ENCODE peak calls at places on chromosomes 2 and 18, in seven cellular contexts. I is endothelial cell of umbilical vein, D is ovary, B is stomach, G is transverse colon, W is adrenal gland, J is spleen. K is an unnamed sample.

GRCh38 chr2:70044290-70045040 is 42.8 kb upstream of the PCBP1 start:
- DNase-seq in I (no peak), D (no peak), B (peak), G (peak), W (no peak), J (peak), K (no peak)

GRCh38 chr2:12539771-12540170 is 177.0 kb upstream of the TRIB2 start:
- DNase-seq in I (no peak), D (no peak), B (no peak), G (no peak), W (no peak), J (no peak), K (no peak)

GRCh38 chr2:238895361-238895882 is 47.5 kb downstream of the TWIST2 start:
- DNase-seq in I (no peak), D (no peak), B (no peak), G (no peak), W (no peak), J (peak), K (no peak)

GRCh38 chr2:30106543-30106942 is 40.3 kb upstream of the YPEL5 start:
- DNase-seq in I (no peak), D (no peak), B (no peak), G (no peak), W (no peak), J (no peak), K (no peak)

GRCh38 chr2:159516241-159516758 is 100.0 kb downstream of the BAZ2B start:
- DNase-seq in I (peak), D (no peak), B (no peak), G (peak), W (no peak), J (no peak), K (no peak)

GRCh38 chr18:901769-902168 is 2.9 kb upstream of the ADCYAP1 start:
- DNase-seq in I (no peak), D (no peak), B (no peak), G (no peak), W (no peak), J (no peak), K (no peak)

GRCh38 chr2:54724560-54725342 is 1.3 kb downstream of the EML6 start:
- DNase-seq in I (no peak), D (peak), B (peak), G (peak), W (peak), J (peak), K (peak)

GRCh38 chr2:169323841-169324240 is 38.5 kb downstream of the LRP2 start:
- DNase-seq in I (no peak), D (no peak), B (no peak), G (no peak), W (no peak), J (no peak), K (no peak)

GRCh38 chr2:35116151-35116550 is 1239.4 kb upstream of the CRIM1 start:
- DNase-seq in I (no peak), D (no peak), B (no peak), G (no peak), W (no peak), J (no peak), K (no peak)

GRCh38 chr2:161946489-161947107 is 127.4 kb downstream of the DPP4 start:
- DNase-seq in I (peak), D (no peak), B (no peak), G (no peak), W (no peak), J (no peak), K (no peak)

GRCh38 chr18:24273596-24273995 is 124.0 kb downstream of the OSBPL1A start:
- DNase-seq in I (no peak), D (no peak), B (no peak), G (peak), W (peak), J (no peak), K (no peak)

GRCh38 chr2:156333951-156334495 is 1.5 kb upstream of the NR4A2 start:
- DNase-seq in I (peak), D (peak), B (peak), G (peak), W (peak), J (peak), K (peak)

GRCh38 chr2:85712849-85713612 is 18.9 kb downstream of the GNLY start:
- DNase-seq in I (peak), D (no peak), B (peak), G (peak), W (no peak), J (no peak), K (peak)

GRCh38 chr18:62957885-62958472 is 242.6 kb downstream of the PHLPP1 start:
- DNase-seq in I (peak), D (no peak), B (peak), G (peak), W (no peak), J (no peak), K (peak)

GRCh38 chr2:138183700-138184099 is 219.4 kb downstream of the HNMT start:
- DNase-seq in I (no peak), D (no peak), B (no peak), G (no peak), W (no peak), J (no peak), K (no peak)

GRCh38 chr2:54454922-54455583 is 1.1 kb upstream of the SPTBN1 start:
- DNase-seq in I (peak), D (peak), B (no peak), G (no peak), W (peak), J (peak), K (peak)

GRCh38 chr2:161976300-161976699 is 97.7 kb downstream of the DPP4 start:
- DNase-seq in I (no peak), D (no peak), B (no peak), G (no peak), W (no peak), J (no peak), K (no peak)

GRCh38 chr2:206783718-206784117 is 18.3 kb downstream of the FASTKD2 start:
- DNase-seq in I (no peak), D (no peak), B (no peak), G (no peak), W (no peak), J (no peak), K (no peak)

GRCh38 chr2:51722311-51722710 is 690.4 kb upstream of the NRXN1 start:
- DNase-seq in I (no peak), D (no peak), B (no peak), G (no peak), W (no peak), J (no peak), K (no peak)

GRCh38 chr2:36535099-36535498 is 62.9 kb downstream of the FEZ2 start:
- DNase-seq in I (no peak), D (no peak), B (no peak), G (no peak), W (no peak), J (no peak), K (no peak)

GRCh38 chr2:75932996-75933395 is 222.3 kb upstream of the GCFC2 start:
- DNase-seq in I (no peak), D (no peak), B (no peak), G (no peak), W (no peak), J (no peak), K (no peak)

GRCh38 chr2:60883896-60884295 is 2.5 kb downstream of the REL start:
- DNase-seq in I (peak), D (no peak), B (no peak), G (no peak), W (no peak), J (no peak), K (no peak)

GRCh38 chr2:234595829-234596228 is 98.9 kb upstream of the ARL4C start:
- DNase-seq in I (no peak), D (no peak), B (no peak), G (no peak), W (no peak), J (no peak), K (no peak)

GRCh38 chr2:230870544-230871360 is 6.0 kb downstream of the ITM2C start:
- DNase-seq in I (no peak), D (no peak), B (peak), G (peak), W (no peak), J (peak), K (no peak)

GRCh38 chr2:236795861-236796219 is 226.2 kb downstream of the ACKR3 start:
- DNase-seq in I (no peak), D (no peak), B (no peak), G (no peak), W (no peak), J (no peak), K (no peak)

GRCh38 chr2:20073462-20073861 is 22.0 kb upstream of the LAPTM4A start:
- DNase-seq in I (no peak), D (no peak), B (no peak), G (no peak), W (no peak), J (no peak), K (no peak)

GRCh38 chr2:55090702-55091101 is 40.5 kb upstream of the RTN4 start:
- DNase-seq in I (no peak), D (no peak), B (no peak), G (no peak), W (no peak), J (no peak), K (no peak)

GRCh38 chr2:100978582-100979051 is 23.5 kb upstream of the RPL31 start:
- DNase-seq in I (peak), D (no peak), B (no peak), G (peak), W (no peak), J (no peak), K (no peak)

GRCh38 chr2:160427629-160428424 is 65.8 kb downstream of the RBMS1 start:
- DNase-seq in I (peak), D (no peak), B (no peak), G (peak), W (no peak), J (peak), K (no peak)

GRCh38 chr2:170314744-170315447 is 136.9 kb downstream of the MYO3B start:
- DNase-seq in I (no peak), D (no peak), B (no peak), G (no peak), W (no peak), J (no peak), K (no peak)

GRCh38 chr18:62505669-62506494 is 16.9 kb upstream of the ZCCHC2 start:
- DNase-seq in I (peak), D (no peak), B (no peak), G (no peak), W (no peak), J (peak), K (no peak)

GRCh38 chr2:72963423-72964145 is 46.3 kb downstream of the EMX1 start:
- DNase-seq in I (peak), D (no peak), B (no peak), G (no peak), W (no peak), J (no peak), K (no peak)

GRCh38 chr2:64599469-64599868 is 54.2 kb downstream of the SERTAD2 start:
- DNase-seq in I (peak), D (no peak), B (peak), G (peak), W (peak), J (no peak), K (peak)

GRCh38 chr2:225040862-225041209 is 1.4 kb downstream of the DOCK10 start:
- DNase-seq in I (no peak), D (peak), B (no peak), G (peak), W (peak), J (peak), K (no peak)

GRCh38 chr2:225041871-225042799 is at the start of gene DOCK10:
- DNase-seq in I (peak), D (peak), B (peak), G (peak), W (peak), J (peak), K (peak)

GRCh38 chr2:225042800-225043167 is 516 bp upstream of the DOCK10 start:
- DNase-seq in I (no peak), D (no peak), B (no peak), G (no peak), W (no peak), J (no peak), K (no peak)

GRCh38 chr2:225038076-225038571 is 4.1 kb downstream of the DOCK10 start:
- DNase-seq in I (no peak), D (no peak), B (no peak), G (no peak), W (no peak), J (no peak), K (no peak)

GRCh38 chr2:225041210-225041870 is 928 bp downstream of the DOCK10 start:
- DNase-seq in I (peak), D (peak), B (peak), G (peak), W (peak), J (peak), K (no peak)
- TF ChIP-seq POLR2A in I (no peak), D (no peak), B (no peak), G (no peak), W (no peak), J (no peak), K (no peak)

DNA sequence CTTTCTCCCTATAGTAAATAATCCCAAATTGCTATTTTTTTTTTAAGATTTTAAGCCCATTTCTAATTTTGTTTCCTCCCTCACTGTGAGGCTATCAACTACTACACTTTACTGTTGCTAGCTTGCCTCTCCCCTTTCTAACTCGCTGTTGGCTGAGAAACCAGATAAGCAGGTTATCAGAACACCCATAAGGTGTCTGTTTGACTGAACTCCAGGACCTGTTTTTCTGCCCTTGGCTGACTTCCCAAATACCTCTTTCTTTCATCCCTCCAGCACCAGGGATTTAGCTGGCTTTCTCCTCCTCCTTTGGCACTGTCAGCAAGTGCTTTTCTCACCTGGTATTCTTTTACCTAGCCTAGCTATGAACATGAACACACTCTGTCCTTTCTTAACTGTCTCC is 11.1 kb downstream of the TRAK2 start:
- DNase-seq in I (no peak), D (no peak), B (peak), G (peak), W (no peak), J (no peak), K (peak)
- H3K27ac ChIP-seq in I (no peak), D (no peak), B (no peak), G (peak), W (no peak), J (no peak), K (peak)

GRCh38 chr2:226798422-226799210 is 1.0 kb downstream of the IRS1 start:
- DNase-seq in I (no peak), D (peak), B (peak), G (peak), W (peak), J (peak), K (peak)

GRCh38 chr2:226797989-226798421 is 1.6 kb downstream of the IRS1 start:
- DNase-seq in I (no peak), D (no peak), B (peak), G (no peak), W (peak), J (peak), K (no peak)

GRCh38 chr2:226800941-226801784 is 1.5 kb upstream of the IRS1 start:
- DNase-seq in I (peak), D (peak), B (peak), G (peak), W (peak), J (peak), K (peak)

GRCh38 chr2:226799976-226800940 is 638 bp upstream of the IRS1 start:
- DNase-seq in I (no peak), D (peak), B (peak), G (peak), W (peak), J (no peak), K (peak)

DNA sequence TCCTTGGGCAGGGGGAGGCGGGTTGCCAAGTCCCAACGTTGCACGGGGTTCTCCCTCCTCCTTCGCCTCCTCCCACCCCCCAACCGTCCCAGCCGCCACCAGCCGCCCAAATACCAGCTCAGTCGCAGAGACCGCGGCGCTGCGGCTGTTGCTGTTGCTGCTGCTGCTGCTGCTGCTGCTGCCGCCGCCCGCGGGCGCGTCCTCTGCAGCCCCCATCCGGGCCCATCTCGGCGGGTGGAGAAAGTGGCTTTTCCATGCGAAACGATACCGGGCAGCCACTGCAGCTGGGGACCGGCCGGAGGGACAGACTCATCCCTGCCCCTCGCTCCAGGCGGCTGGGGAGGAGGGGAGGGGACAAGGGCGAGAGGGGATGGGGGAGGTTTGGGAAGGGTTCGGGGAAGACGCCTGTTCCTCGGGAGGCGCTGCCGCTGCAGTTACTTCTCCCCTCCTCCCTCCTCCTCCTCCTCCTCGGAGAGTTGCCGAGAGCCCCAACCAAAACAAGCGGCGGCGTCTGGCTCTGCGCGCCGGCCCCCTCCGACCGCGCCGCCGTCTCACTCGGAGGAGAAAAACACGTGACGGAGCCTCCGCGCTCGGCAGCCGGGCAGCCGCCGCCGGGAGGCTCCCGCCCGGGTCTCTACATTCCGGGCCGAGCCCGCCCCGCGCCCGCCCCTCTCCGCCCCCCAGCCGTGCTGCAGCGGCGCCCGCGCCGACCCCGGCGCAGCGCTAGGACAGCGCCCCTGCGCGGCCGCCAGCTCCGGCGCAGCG is at the start of gene IRS1:
- DNase-seq in I (peak), D (peak), B (peak), G (peak), W (peak), J (peak), K (peak)
- TF ChIP-seq POLR2A in I (no peak), D (no peak), B (no peak), G (peak), W (no peak), J (no peak), K (peak)

GRCh38 chr2:176063958-176064357 is 19.8 kb downstream of the EVX2 start:
- DNase-seq in I (no peak), D (no peak), B (no peak), G (no peak), W (no peak), J (no peak), K (no peak)
- H3K27ac ChIP-seq in I (no peak), D (no peak), B (no peak), G (no peak), W (no peak), J (no peak), K (no peak)

DNA sequence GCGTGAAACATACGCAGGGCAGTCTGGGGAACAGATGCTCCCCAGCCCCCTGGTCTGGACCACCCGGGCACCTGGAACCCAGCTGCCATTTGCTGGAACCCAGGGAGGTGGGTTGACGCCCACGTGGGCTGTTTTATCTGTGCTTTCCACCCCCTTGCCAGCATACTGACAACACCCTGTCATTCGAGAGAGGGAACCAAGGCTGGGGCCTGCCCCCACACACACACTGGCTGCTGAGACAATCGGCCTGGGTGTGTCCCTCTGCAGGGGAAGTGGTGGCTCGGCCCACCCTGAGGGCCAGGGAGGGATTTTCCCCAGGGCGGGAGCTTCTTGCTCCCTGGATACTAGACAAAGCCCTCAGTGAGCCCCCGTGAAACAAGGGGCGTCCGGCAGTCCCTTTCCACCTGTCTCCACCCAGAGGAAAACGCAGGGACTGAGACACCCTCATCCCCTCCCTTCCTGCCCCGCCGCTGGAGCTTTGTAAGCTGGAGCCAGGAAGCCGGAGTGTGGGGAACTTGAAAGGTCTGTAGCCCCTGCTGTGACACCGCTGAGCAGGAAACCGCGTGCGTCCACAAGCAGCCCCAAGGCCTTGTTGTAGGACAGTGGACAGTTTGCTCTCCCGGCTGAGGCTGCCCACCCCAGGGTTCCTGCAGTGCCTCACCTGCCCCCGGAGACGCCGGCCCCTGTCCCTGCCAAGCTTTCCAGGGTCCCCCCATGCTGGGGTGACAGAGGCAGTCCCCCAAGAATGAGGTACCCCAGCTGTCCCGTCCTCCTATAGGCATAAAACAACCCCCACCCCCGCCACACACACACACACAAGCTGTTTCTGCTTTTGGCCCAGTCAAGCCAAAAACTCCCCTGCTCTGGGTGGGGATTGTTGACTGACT is 14.1 kb upstream of the KLF11 start:
- DNase-seq in I (peak), D (no peak), B (no peak), G (peak), W (peak), J (peak), K (no peak)
- TF ChIP-seq POLR2A in I (no peak), D (no peak), B (no peak), G (peak), W (no peak), J (no peak), K (no peak)

DNA sequence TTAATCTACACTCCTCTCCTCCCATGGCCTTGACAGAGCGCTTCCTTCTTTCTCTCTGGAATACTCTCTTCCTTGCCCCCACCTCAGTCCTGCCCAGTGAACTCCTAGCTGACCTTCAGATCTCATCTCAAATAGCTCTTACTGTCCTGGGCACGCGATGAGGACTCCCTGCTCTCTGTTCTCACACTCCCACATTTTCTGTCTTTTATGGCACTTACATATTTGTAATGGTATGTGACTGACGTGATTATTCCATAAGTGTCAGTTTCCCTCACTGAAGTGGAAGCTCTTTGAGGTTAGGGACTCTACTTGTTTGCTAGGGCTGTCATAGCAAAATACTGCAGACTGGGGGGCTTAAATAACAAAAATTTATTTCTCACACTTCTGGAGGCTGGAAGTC is 1.7 kb upstream of the DYSF start:
- DNase-seq in I (no peak), D (no peak), B (no peak), G (no peak), W (no peak), J (no peak), K (no peak)
- H3K27ac ChIP-seq in I (no peak), D (no peak), B (peak), G (no peak), W (no peak), J (peak), K (no peak)

K was measured in body of pancreas.